ENCODE peak calls at places on chromosomes 12 and 14, in five cellular contexts. A, U, G, Z and V are unnamed samples.

GRCh38 chr12:128784030-128784770 is 39.6 kb downstream of the SLC15A4 start:
- DNase-seq in A (no peak), U (no peak), G (no peak), Z (no peak), V (no peak)

GRCh38 chr14:58131386-58131785 is 20.6 kb downstream of the ARMH4 start:
- DNase-seq in A (peak), U (no peak), G (peak), Z (no peak), V (no peak)

GRCh38 chr12:128797119-128798118 is 26.3 kb downstream of the SLC15A4 start:
- DNase-seq in A (no peak), U (peak), G (no peak), Z (no peak), V (no peak)

GRCh38 chr12:71057330-71057729 is 100.5 kb downstream of the TSPAN8 start:
- DNase-seq in A (no peak), U (no peak), G (no peak), Z (no peak), V (no peak)

GRCh38 chr12:131980263-131980662 is 30.5 kb downstream of the EP400 start:
- DNase-seq in A (no peak), U (no peak), G (no peak), Z (no peak), V (no peak)

GRCh38 chr12:87812711-87813110 is 216.5 kb downstream of the C12orf50 start:
- DNase-seq in A (no peak), U (no peak), G (no peak), Z (no peak), V (no peak)

GRCh38 chr14:90140956-90141316 is 79.1 kb downstream of the KCNK13 start:
- DNase-seq in A (no peak), U (no peak), G (no peak), Z (no peak), V (no peak)

GRCh38 chr12:99680276-99680675 is 32.7 kb downstream of the GARIN6 start:
- DNase-seq in A (no peak), U (no peak), G (no peak), Z (no peak), V (no peak)

GRCh38 chr12:90390947-90391346 is 564.0 kb downstream of the CCER1 start:
- DNase-seq in A (no peak), U (no peak), G (no peak), Z (no peak), V (no peak)

GRCh38 chr12:113889076-113889475 is 77.0 kb downstream of the RBM19 start:
- DNase-seq in A (peak), U (no peak), G (no peak), Z (no peak), V (no peak)

GRCh38 chr14:103767306-103767894 is 51.8 kb downstream of the ZFYVE21 start:
- DNase-seq in A (no peak), U (no peak), G (no peak), Z (no peak), V (no peak)

GRCh38 chr14:106530423-106531107 is 1004.2 kb downstream of the TMEM121 start:
- DNase-seq in A (peak), U (no peak), G (peak), Z (peak), V (no peak)

GRCh38 chr14:75222208-75222701 is 45.8 kb upstream of the TMED10 start:
- DNase-seq in A (no peak), U (peak), G (peak), Z (peak), V (no peak)

GRCh38 chr12:70843363-70843762 is 77.2 kb downstream of the PTPRR start:
- DNase-seq in A (no peak), U (no peak), G (no peak), Z (no peak), V (no peak)

GRCh38 chr12:43675048-43675904 is 83.3 kb downstream of the PUS7L start:
- DNase-seq in A (no peak), U (no peak), G (no peak), Z (no peak), V (no peak)

GRCh38 chr12:114744696-114745095 is 60.7 kb upstream of the TBX3 start:
- DNase-seq in A (no peak), U (no peak), G (no peak), Z (no peak), V (no peak)

GRCh38 chr12:84807249-84807648 is 105.3 kb downstream of the SLC6A15 start:
- DNase-seq in A (no peak), U (no peak), G (no peak), Z (no peak), V (no peak)

GRCh38 chr12:120065472-120065871 is 51.1 kb downstream of the RAB35 start:
- DNase-seq in A (no peak), U (no peak), G (no peak), Z (no peak), V (no peak)

GRCh38 chr12:29638528-29638927 is 141.0 kb upstream of the OVCH1 start:
- DNase-seq in A (no peak), U (no peak), G (no peak), Z (no peak), V (no peak)

GRCh38 chr14:31420013-31420318 is 384 bp downstream of the HEATR5A start:
- DNase-seq in A (peak), U (no peak), G (peak), Z (no peak), V (no peak)

GRCh38 chr14:58572092-58572853 is 65.5 kb upstream of the DACT1 start:
- DNase-seq in A (peak), U (no peak), G (no peak), Z (no peak), V (no peak)

GRCh38 chr12:67520611-67521010 is 127.9 kb upstream of the DYRK2 start:
- DNase-seq in A (no peak), U (no peak), G (no peak), Z (no peak), V (no peak)

DNA sequence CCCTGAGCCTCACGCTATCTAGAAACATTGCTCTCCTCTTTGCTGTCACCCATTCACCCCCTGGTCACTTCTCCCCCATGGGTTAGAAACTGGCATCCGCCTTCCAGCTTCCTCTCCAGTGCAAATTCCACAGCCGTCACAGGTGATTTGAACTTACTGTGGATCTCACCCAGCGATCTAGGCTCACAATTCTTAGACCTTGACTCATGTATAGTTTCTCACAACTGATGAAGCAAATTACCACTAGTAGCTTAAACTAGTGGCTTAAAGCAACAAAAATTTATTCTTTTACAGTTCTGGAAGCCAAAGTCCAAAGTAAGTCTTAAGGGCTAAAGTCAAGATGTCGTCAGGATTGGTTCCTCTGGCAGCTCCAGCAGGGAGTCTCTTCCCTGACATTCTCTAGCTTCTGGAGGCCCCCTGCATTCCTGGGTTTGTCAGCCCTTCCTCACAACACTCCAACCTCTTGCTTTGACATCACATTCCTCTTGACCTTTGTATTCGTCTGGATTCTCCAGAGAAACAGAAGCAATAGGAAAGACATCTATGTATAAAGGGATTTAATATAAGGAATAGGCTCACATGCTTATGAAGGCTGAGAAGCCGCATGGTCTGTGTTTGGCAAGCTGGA is 117.5 kb downstream of the KTN1 start:
- DNase-seq in A (no peak), U (no peak), G (no peak), Z (no peak), V (no peak)
- TF ChIP-seq POLR2A in A (no peak), U (no peak), G (no peak), Z (no peak), V (no peak)

GRCh38 chr12:13044859-13045384 is 741 bp downstream of the FAM234B start:
- DNase-seq in A (no peak), U (no peak), G (no peak), Z (no peak), V (no peak)

GRCh38 chr12:13042666-13043230 is 1.4 kb upstream of the FAM234B start:
- DNase-seq in A (no peak), U (no peak), G (no peak), Z (no peak), V (no peak)

GRCh38 chr12:13046914-13047472 is 2.8 kb downstream of the FAM234B start:
- DNase-seq in A (no peak), U (no peak), G (no peak), Z (no peak), V (no peak)

GRCh38 chr12:13045816-13046215 is 1.6 kb downstream of the FAM234B start:
- DNase-seq in A (no peak), U (no peak), G (no peak), Z (no peak), V (no peak)

DNA sequence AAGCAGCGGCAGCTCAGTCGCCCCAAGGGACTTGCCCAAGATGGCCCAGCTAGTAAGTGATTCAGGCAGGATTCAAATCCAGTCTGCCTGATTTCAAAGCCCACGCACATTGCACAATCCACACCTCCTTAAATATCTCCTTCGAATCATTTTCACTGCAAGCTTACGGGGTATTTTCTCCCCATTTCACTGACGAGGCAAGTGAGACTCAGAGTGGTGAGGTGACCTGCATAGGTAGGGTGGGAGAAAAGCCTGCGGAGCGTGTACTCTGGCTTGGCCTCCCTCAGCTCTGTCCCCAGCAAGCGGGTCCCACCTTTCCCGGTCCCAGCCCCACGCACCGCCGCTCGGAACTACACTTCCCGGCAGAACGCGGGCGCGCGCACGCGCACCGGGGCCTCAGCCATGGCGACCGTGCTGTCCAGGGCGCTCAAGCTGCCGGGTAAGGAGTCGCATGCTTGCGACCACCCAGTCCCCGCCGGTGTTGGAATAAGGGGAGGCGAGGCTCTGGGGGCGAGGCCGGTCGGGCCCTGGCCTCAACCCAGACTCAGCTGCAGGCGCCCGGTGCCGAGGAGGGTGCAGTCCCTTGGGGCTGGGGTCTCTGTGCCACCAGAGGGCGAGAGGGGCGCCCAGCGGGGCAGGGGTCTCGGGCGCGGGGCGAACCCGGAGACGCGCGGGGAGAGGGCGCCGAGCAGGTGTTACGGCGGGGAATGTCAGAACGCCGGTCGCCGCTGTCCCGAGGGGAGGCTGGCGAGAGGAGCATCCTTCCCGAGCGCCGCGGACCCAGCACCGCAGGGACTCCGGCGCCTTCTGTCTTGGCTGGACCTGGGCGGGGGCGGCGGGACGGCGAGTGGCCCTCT is at the start of gene FAM234B:
- DNase-seq in A (peak), U (no peak), G (peak), Z (no peak), V (peak)
- TF ChIP-seq ATF3 in A (no peak), U (peak), G (no peak), Z (no peak), V (no peak)

GRCh38 chr12:24756479-24757024 is 192.3 kb downstream of the BCAT1 start:
- DNase-seq in A (no peak), U (no peak), G (no peak), Z (no peak), V (no peak)

GRCh38 chr12:24751181-24751580 is 197.7 kb downstream of the BCAT1 start:
- DNase-seq in A (no peak), U (no peak), G (no peak), Z (no peak), V (no peak)

GRCh38 chr12:24759155-24759554 is 189.7 kb downstream of the BCAT1 start:
- DNase-seq in A (peak), U (no peak), G (peak), Z (no peak), V (no peak)

GRCh38 chr12:24752763-24753462 is 196.0 kb downstream of the BCAT1 start:
- DNase-seq in A (peak), U (no peak), G (no peak), Z (no peak), V (no peak)

DNA sequence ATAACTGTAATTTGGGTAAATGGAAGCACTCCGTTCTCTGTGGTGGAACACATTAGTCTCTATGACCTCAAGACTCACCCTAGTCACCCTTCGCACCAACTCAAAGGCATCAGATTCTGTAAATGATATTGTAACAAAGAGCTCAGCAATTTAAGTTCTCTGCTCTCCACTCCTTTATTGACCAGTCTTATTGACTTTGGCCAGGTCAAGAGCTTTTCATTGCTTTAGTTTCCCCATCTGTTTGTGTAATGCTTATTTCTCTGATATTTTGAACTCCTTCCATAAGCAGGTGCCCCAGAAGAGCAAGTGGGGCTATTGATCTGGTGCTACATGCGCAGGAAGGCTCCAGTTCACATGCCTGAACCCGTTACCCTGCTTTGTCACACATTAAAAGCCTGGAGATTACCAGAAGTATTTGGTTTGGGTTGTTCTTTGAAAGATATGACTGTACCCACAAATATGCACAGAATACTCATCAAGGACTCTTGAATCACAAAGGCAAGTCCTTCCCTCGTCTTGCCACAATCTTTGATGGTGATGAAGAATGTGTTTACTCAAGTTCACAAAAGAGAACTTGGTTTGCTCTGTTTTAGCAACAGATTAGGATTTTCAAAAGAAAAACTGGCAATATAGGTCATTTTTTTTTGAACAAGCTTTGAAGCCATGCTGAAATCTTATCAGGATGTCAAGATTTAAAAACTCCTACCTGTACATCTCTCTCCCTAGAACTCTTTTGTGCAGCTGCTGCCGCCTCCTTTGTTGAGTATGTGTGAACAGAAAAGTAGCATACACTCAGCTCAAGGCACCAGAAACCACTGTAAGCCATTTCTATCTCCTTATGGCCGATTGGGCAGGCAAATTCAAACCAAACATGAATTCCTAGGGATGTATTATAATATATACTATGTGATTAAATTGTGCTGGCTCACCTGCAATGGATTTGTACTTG is 193.9 kb downstream of the BCAT1 start:
- DNase-seq in A (peak), U (no peak), G (no peak), Z (no peak), V (no peak)
- TF ChIP-seq RAD21 in A (no peak), U (no peak), G (no peak), Z (no peak), V (no peak)

DNA sequence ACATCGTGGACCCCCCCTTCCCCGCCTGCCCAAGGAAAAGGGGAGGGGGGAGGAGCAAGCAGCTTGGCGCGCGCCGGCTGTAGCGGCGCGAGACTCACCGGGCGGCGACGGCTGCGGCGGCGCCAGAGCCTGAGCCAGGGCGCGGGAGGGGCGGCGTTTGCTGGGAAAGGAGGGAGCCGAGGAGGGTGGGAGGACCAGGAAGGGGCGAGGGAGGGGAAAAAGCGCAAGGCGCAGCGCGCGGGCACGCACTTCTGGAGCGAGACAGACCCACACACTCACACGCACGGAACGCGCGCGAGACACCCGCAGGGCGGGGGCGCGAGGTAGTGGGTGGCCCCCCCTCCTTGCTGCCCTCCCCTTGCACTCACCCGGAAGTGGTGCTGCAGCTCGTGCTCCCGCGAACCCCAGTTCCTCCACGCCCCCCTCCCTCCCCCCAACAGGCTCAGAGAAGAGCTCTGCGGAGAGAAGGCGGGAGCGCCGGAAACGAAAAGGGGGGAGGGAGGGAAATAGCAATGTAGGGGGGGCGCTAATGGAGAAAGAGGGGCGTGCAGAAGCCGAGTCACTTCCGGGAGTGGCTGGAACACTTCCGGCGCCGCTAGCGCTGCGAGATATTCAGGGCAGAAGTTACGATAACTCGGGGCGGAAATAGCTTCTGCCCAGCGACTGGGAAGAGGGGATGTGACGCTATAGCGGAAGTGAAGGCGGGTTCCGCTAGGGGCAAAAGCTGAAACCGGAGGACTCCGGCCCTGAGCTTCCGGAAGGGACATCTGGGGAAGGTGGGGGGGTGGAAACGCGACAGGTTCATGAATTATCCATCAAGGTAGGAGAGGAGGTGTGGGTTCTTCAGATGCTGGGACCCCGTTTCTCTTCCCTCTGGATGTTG is at the start of gene ZNF384:
- DNase-seq in A (peak), U (peak), G (peak), Z (peak), V (peak)
- TF ChIP-seq POLR2A in A (peak), U (peak), G (peak), Z (peak), V (peak)

DNA sequence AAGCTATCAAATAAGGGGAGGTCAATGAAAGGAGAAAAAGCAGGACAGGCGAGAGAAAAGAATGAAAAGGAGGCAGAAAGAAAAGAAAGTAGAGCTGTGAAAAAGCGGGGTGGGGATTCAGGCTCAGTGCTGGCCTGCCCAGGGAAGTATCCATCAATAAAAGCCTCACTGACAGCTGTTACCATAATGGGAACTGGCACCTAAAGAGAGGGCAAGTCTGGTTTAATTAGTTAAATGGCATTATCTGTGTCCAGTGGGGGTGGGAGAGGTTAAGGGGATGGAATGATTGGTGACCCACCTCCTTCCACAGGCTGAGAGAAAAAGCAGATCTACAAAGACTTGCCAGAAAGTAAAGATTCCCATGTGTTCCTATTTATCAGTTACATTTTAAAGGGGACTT is 7.4 kb downstream of the SALL2 start:
- DNase-seq in A (no peak), U (no peak), G (no peak), Z (no peak), V (no peak)
- TF ChIP-seq ATF3 in A (no peak), U (no peak), G (no peak), Z (no peak), V (no peak)

DNA sequence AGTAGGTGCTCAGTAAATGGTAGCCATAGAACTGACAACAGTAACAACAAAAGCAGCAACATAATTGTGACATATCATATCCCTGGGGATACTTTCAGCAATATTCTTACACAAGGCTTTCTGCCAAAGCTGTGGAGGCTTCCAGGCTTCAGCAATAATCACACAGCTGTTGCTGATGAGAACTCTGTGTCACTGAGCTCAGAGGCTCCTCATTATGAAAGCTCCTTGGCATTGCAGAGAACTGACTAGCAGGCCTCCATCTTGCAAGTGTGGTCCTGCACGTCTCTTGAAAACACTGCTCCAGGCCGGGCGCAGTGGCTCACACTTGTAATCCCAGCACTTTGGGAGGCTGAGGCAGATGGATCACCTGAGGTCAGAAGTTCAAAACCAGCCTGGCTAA is 97.3 kb upstream of the BTG1 start:
- DNase-seq in A (no peak), U (no peak), G (no peak), Z (no peak), V (no peak)
- TF ChIP-seq RAD21 in A (no peak), U (no peak), G (no peak), Z (no peak), V (no peak)

DNA sequence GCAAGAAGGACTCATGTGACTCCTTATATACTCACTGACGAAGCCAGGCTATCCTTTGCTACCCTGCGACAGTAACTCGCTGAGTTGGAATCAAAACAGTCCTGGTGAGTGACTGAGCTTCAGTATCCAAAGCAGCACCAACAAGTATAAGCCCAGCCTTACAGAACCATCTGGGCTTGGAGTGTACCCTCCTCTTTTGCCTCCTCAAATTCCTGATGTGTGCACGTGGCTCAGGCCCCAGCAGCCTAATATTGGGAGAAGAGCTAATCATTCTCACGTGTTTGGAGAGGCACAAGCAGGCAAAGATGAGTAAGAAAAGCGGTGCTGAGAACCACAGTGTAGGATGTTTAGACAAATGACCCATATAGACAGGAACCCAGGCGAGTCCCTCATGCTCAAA is 34.4 kb downstream of the PPTC7 start:
- DNase-seq in A (no peak), U (no peak), G (no peak), Z (no peak), V (no peak)
- TF ChIP-seq POLR2A in A (no peak), U (no peak), G (no peak), Z (no peak), V (no peak)